ENCODE peak calls at places on chromosomes 12 and 14, in ten cellular contexts. L is heart left ventricle, H is esophagus squamous epithelium, A is spleen, Z is cardiac muscle cell, M is GM23338, O is fibroblast of pulmonary artery, J is pancreas, U is AG09309, C is fibroblast of lung. Y is an unnamed sample.

GRCh38 chr12:132834181-132834711 is 5.6 kb upstream of the GOLGA3 start:
- DNase-seq in L (no peak), H (no peak), A (no peak), Z (no peak), M (no peak), O (no peak), J (no peak), U (no peak), C (no peak), Y (no peak)

GRCh38 chr14:73223049-73223448 is 14.3 kb upstream of the PAPLN start:
- DNase-seq in L (no peak), H (no peak), A (no peak), Z (peak; percentile 55), M (no peak), O (peak; percentile 51), J (no peak), U (no peak), C (peak; percentile 41), Y (no peak)

GRCh38 chr12:131783915-131784541 is 44.2 kb upstream of the MMP17 start:
- DNase-seq in L (no peak), H (no peak), A (no peak), Z (peak; percentile 68), M (peak; percentile 79), O (peak; percentile 69), J (no peak), U (peak; percentile 63), C (peak; percentile 82), Y (no peak)

GRCh38 chr12:30867415-30867814 is 59.1 kb upstream of the TSPAN11 start:
- DNase-seq in L (no peak), H (no peak), A (no peak), Z (no peak), M (no peak), O (no peak), J (no peak), U (no peak), C (no peak), Y (no peak)

GRCh38 chr14:104333903-104334811 is 195.8 kb downstream of the KIF26A start:
- DNase-seq in L (no peak), H (no peak), A (peak; percentile 68), Z (no peak), M (no peak), O (no peak), J (no peak), U (no peak), C (no peak), Y (no peak)

GRCh38 chr12:8950702-8951478 is 1.4 kb upstream of the M6PR start:
- DNase-seq in L (no peak), H (no peak), A (no peak), Z (no peak), M (no peak), O (no peak), J (no peak), U (no peak), C (no peak), Y (no peak)

GRCh38 chr12:57611116-57611809 is at the start of gene ARHGEF25:
- DNase-seq in L (peak; percentile 87), H (no peak), A (no peak), Z (peak; percentile 73), M (peak; percentile 81), O (peak; percentile 44), J (peak; percentile 55), U (no peak), C (peak; percentile 66), Y (no peak)

GRCh38 chr12:22443379-22444316 is 100.7 kb downstream of the C2CD5 start:
- DNase-seq in L (peak; percentile 49), H (peak; percentile 2), A (peak; percentile 70), Z (peak; percentile 88), M (peak; percentile 96), O (peak; percentile 87), J (peak; percentile 63), U (peak; percentile 41), C (peak; percentile 83), Y (no peak)

GRCh38 chr12:52847335-52848102 is 1.3 kb downstream of the KRT78 start:
- DNase-seq in L (no peak), H (no peak), A (peak; percentile 56), Z (peak; percentile 44), M (no peak), O (peak; percentile 33), J (no peak), U (no peak), C (no peak), Y (no peak)

GRCh38 chr12:71865166-71865713 is 25.7 kb downstream of the TBC1D15 start:
- DNase-seq in L (no peak), H (no peak), A (no peak), Z (peak; percentile 82), M (no peak), O (peak; percentile 80), J (no peak), U (peak; percentile 83), C (peak; percentile 82), Y (peak; percentile 56)

GRCh38 chr12:78290606-78291345 is 460.1 kb downstream of the NAV3 start:
- DNase-seq in L (no peak), H (no peak), A (no peak), Z (peak; percentile 83), M (no peak), O (peak; percentile 85), J (no peak), U (peak; percentile 31), C (peak; percentile 97), Y (peak; percentile 78)

GRCh38 chr12:122023339-122024131 is 1.9 kb downstream of the BCL7A start:
- DNase-seq in L (peak; percentile 54), H (no peak), A (peak; percentile 79), Z (peak; percentile 70), M (peak; percentile 50), O (peak; percentile 68), J (peak; percentile 92), U (peak; percentile 27), C (peak; percentile 77), Y (no peak)

GRCh38 chr14:59020382-59020781 is 168.1 kb upstream of the DAAM1 start:
- DNase-seq in L (no peak), H (no peak), A (no peak), Z (peak; percentile 58), M (peak; percentile 52), O (peak; percentile 57), J (no peak), U (no peak), C (peak; percentile 51), Y (no peak)

GRCh38 chr12:51217968-51218606 is at the start of gene POU6F1:
- DNase-seq in L (peak; percentile 79), H (no peak), A (peak; percentile 90), Z (peak; percentile 87), M (peak; percentile 93), O (peak; percentile 79), J (peak; percentile 82), U (peak; percentile 38), C (peak; percentile 81), Y (peak; percentile 28)
- H3K4me3 ChIP-seq in L (peak within 1 kb of the TSS; percentile 72), H (peak within 1 kb of the TSS; percentile 98), A (peak within 1 kb of the TSS; percentile 69), Z (peak within 1 kb of the TSS; percentile 92), M (peak within 1 kb of the TSS; percentile 63), O (peak within 1 kb of the TSS; percentile 76), J (peak within 1 kb of the TSS; percentile 79), U (peak within 1 kb of the TSS; percentile 83), C (peak within 1 kb of the TSS; percentile 80), Y (peak within 1 kb of the TSS; percentile 77)

GRCh38 chr12:76272292-76272691 is 75.9 kb downstream of the BBS10 start:
- DNase-seq in L (no peak), H (no peak), A (no peak), Z (no peak), M (no peak), O (no peak), J (no peak), U (no peak), C (no peak), Y (no peak)

GRCh38 chr12:76277480-76277879 is 70.7 kb downstream of the BBS10 start:
- DNase-seq in L (no peak), H (no peak), A (no peak), Z (peak; percentile 74), M (no peak), O (peak; percentile 74), J (no peak), U (peak; percentile 39), C (peak; percentile 51), Y (peak; percentile 67)

GRCh38 chr12:76275511-76276093 is 72.6 kb downstream of the BBS10 start:
- DNase-seq in L (no peak), H (no peak), A (no peak), Z (peak; percentile 27), M (no peak), O (no peak), J (no peak), U (no peak), C (no peak), Y (no peak)

GRCh38 chr12:76276499-76277151 is 71.6 kb downstream of the BBS10 start:
- DNase-seq in L (no peak), H (no peak), A (no peak), Z (peak; percentile 21), M (no peak), O (no peak), J (no peak), U (no peak), C (peak; percentile 36), Y (no peak)

DNA sequence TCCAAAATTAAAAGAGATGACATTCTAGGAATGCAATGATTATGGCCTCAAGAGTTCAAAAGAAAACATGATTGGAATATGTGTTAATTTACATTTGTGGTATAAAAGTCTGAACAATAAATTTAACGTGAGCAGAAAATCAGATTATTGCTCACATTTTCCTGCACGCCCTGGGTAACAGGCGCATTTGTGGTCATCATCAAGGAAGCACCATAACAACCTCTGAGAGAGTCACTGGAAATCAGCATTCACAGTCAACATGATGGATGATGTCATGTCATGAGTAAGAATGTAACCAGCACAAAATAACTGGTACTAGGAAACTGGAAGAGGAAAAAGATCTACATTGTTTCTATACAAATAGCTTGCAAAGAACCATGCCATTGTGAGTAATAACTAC is 73.5 kb downstream of the BBS10 start:
- DNase-seq in L (no peak), H (no peak), A (no peak), Z (peak; percentile 14), M (no peak), O (no peak), J (no peak), U (no peak), C (no peak), Y (no peak)
- TF ChIP-seq CTCF in L (no peak), H (no peak), A (no peak), Z (no peak), M (no peak), O (no peak), J (no peak), U (no peak), C (no peak), Y (no peak)

DNA sequence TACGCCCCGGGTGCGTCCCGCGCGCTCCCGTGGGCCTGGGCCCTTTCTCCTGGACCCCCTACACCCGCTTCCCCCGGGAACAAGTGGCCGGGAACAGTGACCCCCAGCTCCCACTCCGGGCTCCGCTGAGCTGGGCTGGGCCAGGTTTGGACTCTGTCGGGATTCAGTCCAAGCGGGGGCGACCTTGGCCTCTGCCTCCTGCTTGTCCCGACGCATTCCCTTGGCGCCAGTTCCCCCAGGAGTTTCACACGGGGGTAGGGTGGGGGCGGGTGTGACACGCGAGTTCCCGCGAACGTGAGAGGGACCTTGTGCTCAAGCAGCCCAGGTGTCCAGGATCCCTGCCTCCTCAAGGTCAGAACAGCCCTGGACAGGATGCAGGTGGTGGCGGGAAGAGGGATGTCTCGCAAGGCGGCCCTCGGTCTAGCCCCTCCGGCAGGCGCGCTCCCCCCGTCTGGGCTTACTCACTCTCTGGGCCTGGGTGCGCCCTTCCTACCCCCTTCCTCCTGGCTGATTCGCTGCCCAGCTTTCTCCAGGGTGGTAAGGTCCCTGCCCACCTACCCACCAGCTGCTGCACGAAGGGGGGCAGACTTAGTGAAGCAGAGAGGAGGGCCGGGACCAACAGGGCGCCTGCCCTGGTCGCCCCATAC is 771 bp downstream of the CRIP2 start:
- DNase-seq in L (peak; percentile 79), H (no peak), A (no peak), Z (no peak), M (peak; percentile 44), O (no peak), J (no peak), U (no peak), C (no peak), Y (no peak)
- H3K4me3 ChIP-seq in L (peak overlapping the region; percentile 100), H (peak overlapping the region; percentile 86), A (peak overlapping the region; percentile 77), Z (peak overlapping the region; percentile 95), M (peak overlapping the region; percentile 70), O (peak overlapping the region; percentile 75), J (peak overlapping the region; percentile 65), U (peak overlapping the region; percentile 55), C (peak overlapping the region; percentile 46), Y (peak overlapping the region; percentile 86)

GRCh38 chr12:26370098-26370497 is 174.7 kb downstream of the SSPN start:
- DNase-seq in L (no peak), H (no peak), A (no peak), Z (no peak), M (no peak), O (no peak), J (no peak), U (no peak), C (no peak), Y (no peak)
- TF ChIP-seq CTCF in L (no peak), H (no peak), A (no peak), Z (no peak), M (no peak), O (no peak), J (no peak), U (no peak), C (no peak), Y (no peak)